ENCODE peak calls at places on chromosomes 2 and 18, in five cellular contexts. C is brain microvascular endothelial cell; Q is activated CD8-positive, alpha-beta memory T cell treated with anti-CD3 and anti-CD28 coated beads, Interleukin-2, amount 50 U/mL, for 48 hours; Y is ELR; J is GM23248. G is an unnamed sample.

GRCh38 chr2:165697727-165698620 is 96.1 kb downstream of the GALNT3 start:
- DNase-seq in C (no peak), Q (no peak), Y (no peak), J (no peak), G (no peak)

GRCh38 chr2:141711627-141712026 is 419.2 kb downstream of the LRP1B start:
- DNase-seq in C (no peak), Q (no peak), Y (no peak), J (no peak), G (no peak)

GRCh38 chr2:96870631-96871255 is 863 bp upstream of the SEMA4C start:
- DNase-seq in C (no peak), Q (peak; percentile 70), Y (no peak), J (peak; percentile 31), G (peak; percentile 68)

GRCh38 chr2:158894078-158894477 is 74.4 kb upstream of the TANC1 start:
- DNase-seq in C (peak; percentile 42), Q (no peak), Y (peak; percentile 61), J (peak; percentile 84), G (no peak)

GRCh38 chr2:169507698-169508097 is 1.8 kb upstream of the KLHL41 start:
- DNase-seq in C (no peak), Q (no peak), Y (peak; percentile 88), J (peak; percentile 69), G (no peak)

GRCh38 chr2:236168110-236169067 is at the start of gene GBX2:
- DNase-seq in C (peak; percentile 52), Q (no peak), Y (peak; percentile 33), J (peak; percentile 75), G (no peak)

GRCh38 chr2:185979546-185980071 is 241.0 kb downstream of the FSIP2 start:
- DNase-seq in C (no peak), Q (no peak), Y (peak; percentile 75), J (peak; percentile 62), G (no peak)

GRCh38 chr18:78770149-78771139 is 209.2 kb upstream of the SALL3 start:
- DNase-seq in C (no peak), Q (no peak), Y (no peak), J (no peak), G (no peak)

GRCh38 chr2:105454801-105455485 is 56.1 kb upstream of the FHL2 start:
- DNase-seq in C (peak; percentile 73), Q (no peak), Y (peak; percentile 77), J (peak; percentile 90), G (no peak)

GRCh38 chr2:38748857-38749804 is 2.0 kb downstream of the SRSF7 start:
- DNase-seq in C (no peak), Q (no peak), Y (no peak), J (peak; percentile 40), G (no peak)

GRCh38 chr2:102967451-102967850 is 205.6 kb downstream of the TMEM182 start:
- DNase-seq in C (no peak), Q (no peak), Y (peak; percentile 15), J (peak; percentile 83), G (no peak)

GRCh38 chr2:96890726-96891385 is 21.0 kb upstream of the SEMA4C start:
- DNase-seq in C (no peak), Q (no peak), Y (no peak), J (no peak), G (no peak)

GRCh38 chr2:64442801-64443429 is 11.0 kb upstream of the LGALSL start:
- DNase-seq in C (no peak), Q (no peak), Y (no peak), J (no peak), G (no peak)

GRCh38 chr2:232338759-232339106 is 39.8 kb upstream of the ALPP start:
- DNase-seq in C (no peak), Q (no peak), Y (no peak), J (no peak), G (no peak)

GRCh38 chr2:69047625-69048145 is 34.7 kb downstream of the ANTXR1 start:
- DNase-seq in C (no peak), Q (no peak), Y (no peak), J (no peak), G (no peak)

GRCh38 chr2:56713161-56713676 is 529.4 kb downstream of the CCDC85A start:
- DNase-seq in C (peak; percentile 0), Q (no peak), Y (peak; percentile 46), J (peak; percentile 79), G (no peak)

GRCh38 chr2:103289101-103289725 is 527.4 kb downstream of the TMEM182 start:
- DNase-seq in C (no peak), Q (no peak), Y (no peak), J (no peak), G (no peak)

G was measured in prostate gland.